ENCODE peak calls at places on chromosomes 7 and 10, in six cellular contexts. K is RWPE2; N is OCI-LY7; P is tibial nerve; T is CD8-positive, alpha-beta memory T cell; Q is stomach. Y is an unnamed sample.
A peak's percentile ranks its signal among the peaks of the same experiment; 100 is the strongest.

GRCh38 chr7:86926732-86927131 is 132.7 kb downstream of the ELAPOR2 start:
- DNase-seq in K (no peak), N (peak; percentile 68), P (no peak), T (no peak), Q (peak; percentile 26), Y (no peak)

GRCh38 chr7:65902306-65902705 is 29.4 kb downstream of the VKORC1L1 start:
- DNase-seq in K (no peak), N (no peak), P (no peak), T (no peak), Q (no peak), Y (no peak)

GRCh38 chr10:22619111-22619510 is 95.3 kb downstream of the PIP4K2A start:
- DNase-seq in K (no peak), N (no peak), P (no peak), T (no peak), Q (no peak), Y (no peak)

GRCh38 chr7:42097756-42098155 is 139.3 kb downstream of the GLI3 start:
- DNase-seq in K (no peak), N (no peak), P (no peak), T (no peak), Q (no peak), Y (no peak)

GRCh38 chr10:114102253-114102652 is 58.6 kb downstream of the ADRB1 start:
- DNase-seq in K (no peak), N (no peak), P (no peak), T (no peak), Q (no peak), Y (no peak)

GRCh38 chr10:22245567-22245966 is 27.8 kb upstream of the EBLN1 start:
- DNase-seq in K (no peak), N (no peak), P (no peak), T (no peak), Q (no peak), Y (no peak)

GRCh38 chr10:98673156-98673765 is 226.5 kb upstream of the HPS1 start:
- DNase-seq in K (no peak), N (no peak), P (no peak), T (no peak), Q (no peak), Y (peak; percentile 21)

GRCh38 chr7:85090138-85090537 is 96.7 kb downstream of the SEMA3D start:
- DNase-seq in K (no peak), N (no peak), P (no peak), T (no peak), Q (no peak), Y (no peak)

GRCh38 chr10:6907877-6908530 is 327.9 kb upstream of the PRKCQ start:
- DNase-seq in K (no peak), N (no peak), P (no peak), T (no peak), Q (no peak), Y (no peak)

GRCh38 chr10:25023278-25023677 is 6.9 kb downstream of the THNSL1 start:
- DNase-seq in K (no peak), N (no peak), P (no peak), T (no peak), Q (no peak), Y (no peak)

GRCh38 chr10:35384265-35384868 is 48.1 kb downstream of the CCNY start:
- DNase-seq in K (no peak), N (no peak), P (no peak), T (no peak), Q (no peak), Y (no peak)

GRCh38 chr10:128009768-128010167 is 102.9 kb downstream of the PTPRE start:
- DNase-seq in K (no peak), N (no peak), P (no peak), T (no peak), Q (no peak), Y (no peak)

GRCh38 chr10:119235381-119235780 is 28.0 kb downstream of the GRK5 start:
- DNase-seq in K (no peak), N (no peak), P (no peak), T (no peak), Q (no peak), Y (no peak)

GRCh38 chr10:117541405-117541908 is 1.1 kb upstream of the EMX2 start:
- DNase-seq in K (no peak), N (no peak), P (no peak), T (no peak), Q (no peak), Y (peak; percentile 74)

GRCh38 chr10:117539903-117540639 is 2.5 kb upstream of the EMX2 start:
- DNase-seq in K (no peak), N (no peak), P (no peak), T (no peak), Q (no peak), Y (no peak)

GRCh38 chr10:117541909-117542705 is 439 bp upstream of the EMX2 start:
- DNase-seq in K (no peak), N (no peak), P (no peak), T (no peak), Q (no peak), Y (no peak)

GRCh38 chr10:117539271-117539876 is 3.2 kb upstream of the EMX2 start:
- DNase-seq in K (no peak), N (no peak), P (no peak), T (no peak), Q (no peak), Y (no peak)

GRCh38 chr10:117540640-117541404 is 1.7 kb upstream of the EMX2 start:
- DNase-seq in K (no peak), N (no peak), P (no peak), T (no peak), Q (no peak), Y (no peak)
- H3K27ac ChIP-seq in K (no peak overlapping the region), N (no peak overlapping the region), P (no peak overlapping the region), T (no peak overlapping the region), Q (no peak overlapping the region), Y (peak overlapping the region; percentile 54)

GRCh38 chr7:129851174-129851573 is 101.6 kb downstream of the UBE2H start:
- DNase-seq in K (no peak), N (no peak), P (no peak), T (no peak), Q (no peak), Y (no peak)
- H3K27ac ChIP-seq in K (no peak overlapping the region), N (no peak overlapping the region), P (no peak overlapping the region), T (no peak overlapping the region), Q (no peak overlapping the region), Y (no peak overlapping the region)

GRCh38 chr7:120718361-120718760 is 139.6 kb downstream of the TSPAN12 start:
- DNase-seq in K (no peak), N (no peak), P (no peak), T (no peak), Q (no peak), Y (no peak)

GRCh38 chr7:120717166-120717565 is 140.8 kb downstream of the TSPAN12 start:
- DNase-seq in K (no peak), N (no peak), P (no peak), T (no peak), Q (no peak), Y (no peak)

GRCh38 chr7:120714945-120715344 is 143.0 kb downstream of the TSPAN12 start:
- DNase-seq in K (no peak), N (no peak), P (no peak), T (no peak), Q (no peak), Y (peak; percentile 8)

GRCh38 chr7:120716306-120716705 is 141.6 kb downstream of the TSPAN12 start:
- DNase-seq in K (no peak), N (no peak), P (no peak), T (no peak), Q (no peak), Y (no peak)
- H3K27ac ChIP-seq in K (no peak overlapping the region), N (no peak overlapping the region), P (no peak overlapping the region), T (no peak overlapping the region), Q (no peak overlapping the region), Y (no peak overlapping the region)

GRCh38 chr10:30017576-30017975 is 41.8 kb downstream of the JCAD start:
- DNase-seq in K (no peak), N (no peak), P (no peak), T (no peak), Q (no peak), Y (no peak)

GRCh38 chr10:30013684-30014246 is 45.6 kb downstream of the JCAD start:
- DNase-seq in K (no peak), N (no peak), P (no peak), T (no peak), Q (peak; percentile 81), Y (no peak)

GRCh38 chr10:30018512-30018911 is 40.9 kb downstream of the JCAD start:
- DNase-seq in K (no peak), N (no peak), P (no peak), T (no peak), Q (no peak), Y (no peak)

GRCh38 chr10:30019468-30019867 is 39.9 kb downstream of the JCAD start:
- DNase-seq in K (no peak), N (no peak), P (no peak), T (no peak), Q (no peak), Y (no peak)

GRCh38 chr10:30014511-30014910 is 44.9 kb downstream of the JCAD start:
- DNase-seq in K (no peak), N (no peak), P (no peak), T (no peak), Q (no peak), Y (no peak)
- H3K27ac ChIP-seq in K (no peak overlapping the region), N (no peak overlapping the region), P (no peak overlapping the region), T (no peak overlapping the region), Q (no peak overlapping the region), Y (no peak overlapping the region)

GRCh38 chr10:12417341-12417740 is 68.0 kb downstream of the CAMK1D start:
- DNase-seq in K (no peak), N (no peak), P (peak; percentile 28), T (no peak), Q (no peak), Y (no peak)

GRCh38 chr10:12412671-12413368 is 63.5 kb downstream of the CAMK1D start:
- DNase-seq in K (no peak), N (no peak), P (no peak), T (peak; percentile 3), Q (no peak), Y (no peak)

GRCh38 chr10:12413369-12413711 is 64.0 kb downstream of the CAMK1D start:
- DNase-seq in K (no peak), N (no peak), P (no peak), T (no peak), Q (no peak), Y (no peak)

GRCh38 chr10:12416396-12417090 is 67.2 kb downstream of the CAMK1D start:
- DNase-seq in K (no peak), N (no peak), P (no peak), T (no peak), Q (no peak), Y (no peak)

GRCh38 chr10:12414278-12414988 is 65.1 kb downstream of the CAMK1D start:
- DNase-seq in K (no peak), N (no peak), P (no peak), T (no peak), Q (no peak), Y (no peak)
- H3K27ac ChIP-seq in K (no peak overlapping the region), N (no peak overlapping the region), P (no peak overlapping the region), T (no peak overlapping the region), Q (peak overlapping the region; percentile 14), Y (no peak overlapping the region)

GRCh38 chr7:1893025-1893424 is 222.9 kb downstream of the ELFN1 start:
- DNase-seq in K (no peak), N (no peak), P (no peak), T (no peak), Q (no peak), Y (no peak)
- H3K27ac ChIP-seq in K (no peak overlapping the region), N (no peak overlapping the region), P (no peak overlapping the region), T (no peak overlapping the region), Q (no peak overlapping the region), Y (no peak overlapping the region)

GRCh38 chr7:74483402-74484336 is 30.0 kb downstream of the GTF2IRD1 start:
- DNase-seq in K (no peak), N (no peak), P (no peak), T (no peak), Q (no peak), Y (no peak)
- H3K27ac ChIP-seq in K (peak overlapping the region; percentile 95), N (no peak overlapping the region), P (peak overlapping the region; percentile 92), T (no peak overlapping the region), Q (peak overlapping the region; percentile 89), Y (peak overlapping the region; percentile 58)